ENCODE peak calls at places on chromosomes 12 and 14, in seven cellular contexts. F is H7; N is NCI-H1092 treated with DMSO at 0.1 percent for 48 hours; Q is activated CD4-positive, alpha-beta T cell treated with anti-CD3 and anti-CD28 coated beads, Interleukin-2, amount 50 U/mL, for 48 hours; C is nephron progenitor cell; V is spleen; B is SW480. U is an unnamed sample.
A peak's percentile ranks its signal among the peaks of the same experiment; 100 is the strongest.

GRCh38 chr14:39109893-39110715 is 4.0 kb upstream of the GEMIN2 start:
- DNase-seq in F (no peak), N (no peak), Q (no peak), C (no peak), V (no peak), B (no peak), U (no peak)

GRCh38 chr14:95397325-95397724 is 77.6 kb upstream of the CLMN start:
- DNase-seq in F (no peak), N (no peak), Q (no peak), C (no peak), V (no peak), B (no peak), U (no peak)

GRCh38 chr12:3244219-3244750 is 167.1 kb downstream of the TSPAN9 start:
- DNase-seq in F (no peak), N (no peak), Q (no peak), C (no peak), V (no peak), B (no peak), U (no peak)

GRCh38 chr14:89640141-89640540 is 223.1 kb upstream of the FOXN3 start:
- DNase-seq in F (no peak), N (no peak), Q (no peak), C (no peak), V (no peak), B (no peak), U (no peak)

GRCh38 chr12:58285551-58285950 is 344.2 kb downstream of the ATP23 start:
- DNase-seq in F (peak; percentile 73), N (no peak), Q (no peak), C (peak; percentile 23), V (no peak), B (no peak), U (no peak)

GRCh38 chr14:32434180-32434579 is 105.1 kb downstream of the AKAP6 start:
- DNase-seq in F (no peak), N (no peak), Q (no peak), C (no peak), V (no peak), B (no peak), U (no peak)

GRCh38 chr12:40248585-40249297 is 23.9 kb downstream of the LRRK2 start:
- DNase-seq in F (no peak), N (no peak), Q (no peak), C (no peak), V (no peak), B (no peak), U (no peak)

GRCh38 chr14:96051642-96052540 is 12.7 kb downstream of the C14orf132 start:
- DNase-seq in F (peak; percentile 76), N (peak; percentile 16), Q (no peak), C (no peak), V (peak; percentile 52), B (peak; percentile 30), U (no peak)

GRCh38 chr14:65261946-65262345 is 150.6 kb upstream of the FUT8 start:
- DNase-seq in F (no peak), N (no peak), Q (no peak), C (no peak), V (no peak), B (no peak), U (no peak)

GRCh38 chr14:32366995-32367394 is 37.9 kb downstream of the AKAP6 start:
- DNase-seq in F (no peak), N (peak; percentile 43), Q (no peak), C (no peak), V (no peak), B (no peak), U (no peak)